ENCODE peak calls at places on chromosomes 13 and 19, in five cellular contexts. X is heart right ventricle, Z is stomach, S is fibroblast of lung, W is ovary. M is an unnamed sample.
A peak's percentile ranks its signal among the peaks of the same experiment; 100 is the strongest.

GRCh38 chr13:31955745-31956144 is 75.8 kb upstream of the FRY start:
- DNase-seq in X (no peak), Z (no peak), S (no peak), W (no peak), M (no peak)

GRCh38 chr13:21799671-21800070 is 128.8 kb downstream of the FGF9 start:
- DNase-seq in X (no peak), Z (no peak), S (no peak), W (no peak), M (no peak)

GRCh38 chr19:48390188-48391099 is 907 bp downstream of the KDELR1 start:
- DNase-seq in X (peak; percentile 74), Z (peak; percentile 70), S (peak; percentile 61), W (peak; percentile 61), M (peak; percentile 58)

GRCh38 chr19:48480476-48481190 is 11.5 kb downstream of the CYTH2 start:
- DNase-seq in X (peak; percentile 64), Z (no peak), S (peak; percentile 48), W (peak; percentile 60), M (peak; percentile 81)

GRCh38 chr19:14375055-14375581 is 6.1 kb upstream of the ADGRE5 start:
- DNase-seq in X (peak; percentile 35), Z (peak; percentile 52), S (no peak), W (no peak), M (no peak)

GRCh38 chr19:32661318-32661717 is 13.7 kb downstream of the ANKRD27 start:
- DNase-seq in X (no peak), Z (no peak), S (no peak), W (no peak), M (no peak)

GRCh38 chr13:98466634-98467236 is 110.2 kb downstream of the STK24 start:
- DNase-seq in X (peak; percentile 47), Z (no peak), S (peak; percentile 57), W (no peak), M (no peak)

GRCh38 chr19:30498707-30499106 is 126.5 kb downstream of the ZNF536 start:
- DNase-seq in X (no peak), Z (no peak), S (no peak), W (no peak), M (no peak)

GRCh38 chr13:24923305-24923640 is 159.3 kb downstream of the RNF17 start:
- DNase-seq in X (no peak), Z (no peak), S (peak; percentile 85), W (no peak), M (no peak)

GRCh38 chr13:105343134-105343806 is 1192.2 kb downstream of the EFNB2 start:
- DNase-seq in X (no peak), Z (no peak), S (peak; percentile 42), W (no peak), M (no peak)

GRCh38 chr19:50327013-50327412 is 2.2 kb downstream of the KCNC3 start:
- DNase-seq in X (no peak), Z (no peak), S (no peak), W (no peak), M (no peak)
- H3K4me1 ChIP-seq in X (peaks cover 11% of the 10 kb centered on the region), Z (peaks cover 50% of the 10 kb centered on the region), S (no peaks in the 10 kb centered on the region), W (peaks cover 3% of the 10 kb centered on the region), M (no peaks in the 10 kb centered on the region)

GRCh38 chr19:1651548-1652394 is 644 bp downstream of the TCF3 start:
- DNase-seq in X (peak; percentile 50), Z (no peak), S (peak; percentile 23), W (peak; percentile 57), M (peak; percentile 42)
- TF ChIP-seq CTCF in X (no peak), Z (no peak), S (no peak), W (no peak), M (no peak)

DNA sequence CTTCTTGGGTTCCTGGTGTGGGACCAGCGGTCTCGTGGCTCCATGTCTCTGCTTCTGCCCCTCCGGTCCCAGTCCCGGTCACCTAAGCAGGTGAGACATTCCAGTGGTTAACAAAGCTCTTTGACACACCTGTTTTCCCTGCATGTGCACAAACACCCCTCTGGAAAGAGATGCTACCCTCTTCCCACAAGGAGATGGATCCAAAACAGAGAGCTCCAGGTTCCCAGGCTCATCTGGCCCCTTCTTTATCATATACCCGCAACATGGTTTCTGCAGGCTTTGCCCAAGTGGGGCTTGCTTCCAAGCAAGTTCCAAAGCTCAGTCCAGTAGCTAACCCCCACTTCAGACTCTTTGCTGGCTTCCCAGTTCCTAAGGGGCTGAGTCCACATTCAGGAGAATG is 17.8 kb downstream of the PEG3 start:
- DNase-seq in X (no peak), Z (no peak), S (no peak), W (no peak), M (no peak)
- H3K9me3 ChIP-seq in X (no peaks in the 10 kb centered on the region), Z (peaks cover 47% of the 10 kb centered on the region), S (no peaks in the 10 kb centered on the region), W (no peaks in the 10 kb centered on the region), M (no peaks in the 10 kb centered on the region)

DNA sequence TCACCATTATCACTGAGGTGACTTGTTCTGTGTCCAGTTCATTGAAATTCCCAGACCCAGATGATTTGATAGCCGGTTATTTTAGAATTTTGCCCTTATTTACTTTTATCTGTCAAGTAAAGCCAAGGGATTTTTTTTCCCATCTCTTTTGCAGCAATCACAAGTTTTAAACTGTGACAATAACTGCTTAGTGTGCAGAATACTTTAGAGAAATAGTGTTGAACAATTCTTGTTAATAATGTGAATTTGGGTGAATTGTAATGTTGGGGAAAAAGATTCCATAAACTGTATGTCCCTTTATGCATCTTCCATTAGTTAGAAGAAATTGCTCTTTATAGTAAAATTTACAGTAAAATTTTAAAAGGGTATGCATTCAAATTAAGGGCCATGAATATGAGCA is 79.5 kb downstream of the SLITRK6 start:
- DNase-seq in X (no peak), Z (no peak), S (no peak), W (no peak), M (no peak)
- H3K4me1 ChIP-seq in X (no peaks in the 10 kb centered on the region), Z (no peaks in the 10 kb centered on the region), S (no peaks in the 10 kb centered on the region), W (no peaks in the 10 kb centered on the region), M (no peaks in the 10 kb centered on the region)

DNA sequence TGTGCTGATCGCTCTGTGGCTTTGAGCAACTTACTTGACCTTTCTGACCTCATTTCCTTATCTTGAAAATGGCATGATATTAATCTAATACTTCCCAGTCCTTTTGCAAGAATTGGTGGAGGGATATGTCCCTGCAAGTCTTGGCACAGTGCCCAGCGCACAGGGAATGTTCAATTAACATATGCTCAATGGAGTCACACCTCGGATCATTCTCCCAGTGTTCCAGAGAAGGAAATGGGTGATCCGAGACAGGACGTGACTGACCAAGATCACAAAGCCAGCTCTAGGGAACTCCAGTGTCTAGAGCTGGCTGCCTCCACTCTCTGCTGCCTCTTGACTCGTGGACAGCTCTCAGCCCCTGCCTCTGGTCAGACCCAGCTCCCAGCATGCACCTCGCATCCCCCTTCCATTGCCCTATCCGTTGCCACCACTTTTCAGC is 3.6 kb downstream of the CDC42EP5 start:
- DNase-seq in X (peak; percentile 74), Z (peak; percentile 70), S (no peak), W (peak; percentile 34), M (peak; percentile 74)
- TF ChIP-seq CTCF in X (no peak), Z (no peak), S (no peak), W (no peak), M (no peak)

GRCh38 chr19:9566729-9567128 is 17.6 kb downstream of the ZNF121 start:
- DNase-seq in X (no peak), Z (no peak), S (no peak), W (no peak), M (no peak)
- H3K9me3 ChIP-seq in X (peaks cover 53% of the 10 kb centered on the region), Z (peaks cover 100% of the 10 kb centered on the region), S (peaks cover 18% of the 10 kb centered on the region), W (peaks cover 24% of the 10 kb centered on the region), M (peaks cover 5% of the 10 kb centered on the region)

DNA sequence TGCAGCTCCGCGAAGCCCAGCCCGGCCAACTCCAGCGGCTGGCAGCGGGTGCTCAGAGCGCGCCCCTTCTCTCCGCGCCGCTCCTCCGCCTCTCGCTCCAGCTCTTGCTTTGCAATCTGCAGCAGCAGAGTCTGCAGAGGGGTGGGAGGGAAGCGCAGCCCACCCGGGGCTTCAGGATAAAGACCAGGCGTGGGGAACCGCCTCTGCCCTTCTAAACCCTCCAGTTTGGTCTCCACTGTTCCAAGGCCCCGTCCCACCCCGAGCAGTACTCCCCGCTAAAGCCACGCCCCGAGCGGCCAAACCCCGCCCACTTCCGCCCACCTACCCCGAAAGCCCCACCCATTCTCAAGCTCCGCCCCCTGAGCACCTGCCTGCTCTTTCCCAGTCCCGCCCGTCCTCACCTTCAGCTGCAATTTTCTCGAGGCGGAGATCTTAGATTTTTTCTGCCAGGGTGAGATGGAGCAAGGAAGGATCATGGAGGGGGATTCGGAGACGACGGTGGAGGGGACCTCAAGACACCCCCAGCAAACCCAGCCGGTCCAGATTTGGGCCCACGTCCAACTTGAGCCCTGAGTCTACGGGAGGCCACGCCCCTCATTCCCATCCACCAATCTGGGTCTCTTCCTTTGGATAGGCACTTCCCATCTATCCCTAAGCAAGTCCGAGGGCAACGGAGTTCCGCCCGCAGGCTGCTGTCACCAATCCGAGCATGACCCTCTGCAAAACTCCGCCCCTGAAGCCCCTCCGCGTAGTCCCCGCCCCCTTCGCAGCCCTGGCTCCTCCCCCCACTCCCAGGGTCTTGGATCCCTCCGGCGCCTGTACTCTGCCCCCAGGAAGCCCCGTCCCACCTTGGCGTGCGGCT is 1.1 kb downstream of the TNNI3 start:
- DNase-seq in X (peak; percentile 69), Z (peak; percentile 65), S (peak; percentile 44), W (no peak), M (peak; percentile 80)
- H3K4me1 ChIP-seq in X (peaks cover 8% of the 10 kb centered on the region), Z (peaks cover 32% of the 10 kb centered on the region), S (peaks cover 6% of the 10 kb centered on the region), W (peaks cover 3% of the 10 kb centered on the region), M (no peaks in the 10 kb centered on the region)

DNA sequence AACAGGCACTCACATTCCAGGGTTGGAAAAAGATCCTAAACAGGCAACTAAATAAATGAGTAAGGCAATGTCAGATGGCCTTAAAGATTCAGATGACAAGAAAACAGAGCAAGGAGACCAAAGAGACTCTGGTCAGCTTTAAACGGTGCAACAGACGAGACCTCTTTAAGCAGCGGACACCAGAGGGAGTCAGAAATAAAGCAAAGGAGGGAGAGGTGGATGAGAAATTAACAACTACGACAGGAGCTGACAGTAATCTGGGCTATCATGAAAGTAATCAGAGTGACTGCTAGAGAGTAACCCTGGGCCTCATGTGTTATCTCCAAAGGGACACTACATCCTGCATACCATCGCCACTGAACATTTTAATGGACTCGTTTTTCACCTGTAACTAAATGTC is 1.1 kb downstream of the ZNF550 start:
- DNase-seq in X (no peak), Z (no peak), S (peak; percentile 37), W (no peak), M (no peak)
- TF ChIP-seq CTCF in X (peak; percentile 26), Z (no peak), S (peak; percentile 9), W (no peak), M (no peak)

GRCh38 chr19:36528194-36528920 is at the start of gene ZNF260:
- DNase-seq in X (peak; percentile 99), Z (peak; percentile 97), S (peak; percentile 99), W (peak; percentile 97), M (peak; percentile 96)

GRCh38 chr19:36526581-36526980 is 1.5 kb downstream of the ZNF260 start:
- DNase-seq in X (no peak), Z (no peak), S (no peak), W (no peak), M (no peak)

GRCh38 chr19:36528921-36529518 is 949 bp upstream of the ZNF260 start:
- DNase-seq in X (no peak), Z (no peak), S (no peak), W (no peak), M (no peak)

GRCh38 chr19:36524617-36525016 is 3.5 kb downstream of the ZNF260 start:
- DNase-seq in X (no peak), Z (no peak), S (no peak), W (no peak), M (no peak)

GRCh38 chr19:36527873-36528193 is 238 bp downstream of the ZNF260 start:
- DNase-seq in X (no peak), Z (no peak), S (no peak), W (no peak), M (no peak)
- H3K9me3 ChIP-seq in X (peaks cover 6% of the 10 kb centered on the region), Z (peaks cover 73% of the 10 kb centered on the region), S (no peaks in the 10 kb centered on the region), W (no peaks in the 10 kb centered on the region), M (no peaks in the 10 kb centered on the region)

GRCh38 chr13:41056996-41057711 is 4.2 kb upstream of the WBP4 start:
- DNase-seq in X (no peak), Z (no peak), S (no peak), W (no peak), M (no peak)
- H3K4me1 ChIP-seq in X (peaks cover 54% of the 10 kb centered on the region), Z (peaks cover 76% of the 10 kb centered on the region), S (peaks cover 5% of the 10 kb centered on the region), W (peaks cover 11% of the 10 kb centered on the region), M (peaks cover 15% of the 10 kb centered on the region)

M was measured in pancreas.